ENCODE peak calls at places on chromosomes 4 and X, in nine cellular contexts. H, F, G, V, T, O, M, C and B are unnamed samples.
A peak's percentile ranks its signal among the peaks of the same experiment; 100 is the strongest.

GRCh38 chrX:107450823-107451509 is 1.5 kb downstream of the FRMPD3 start:
- DNase-seq in T (no peak), O (no peak), V (no peak), F (peak; percentile 54), G (peak; percentile 84), M (no peak), H (no peak), C (peak; percentile 65), B (no peak)

GRCh38 chr4:122635205-122635604 is 14.3 kb upstream of the IL21 start:
- DNase-seq in C (no peak), G (no peak), T (no peak), M (no peak), O (no peak), V (no peak), F (no peak), H (peak; percentile 70), B (no peak)

GRCh38 chrX:100089724-100090123 is 320.3 kb downstream of the PCDH19 start:
- DNase-seq in H (no peak), C (no peak), T (no peak), V (no peak), O (no peak), M (no peak), G (no peak), F (no peak), B (no peak)

GRCh38 chrX:136065044-136065671 is 79.9 kb downstream of the SLC9A6 start:
- DNase-seq in V (peak; percentile 17), F (no peak), C (no peak), G (no peak), O (no peak), T (no peak), H (peak; percentile 75), M (peak; percentile 68), B (no peak)

GRCh38 chr4:126790633-126791032 is 842.1 kb upstream of the INTU start:
- DNase-seq in O (no peak), V (no peak), M (no peak), G (no peak), H (no peak), C (no peak), F (no peak), T (no peak), B (no peak)

GRCh38 chr4:183200453-183200852 is 101.4 kb downstream of the WWC2 start:
- DNase-seq in M (no peak), H (peak; percentile 94), G (no peak), F (peak; percentile 35), C (no peak), O (no peak), T (no peak), V (no peak), B (no peak)

GRCh38 chr4:6770581-6771228 is 11.8 kb upstream of the KIAA0232 start:
- DNase-seq in O (no peak), M (no peak), H (no peak), T (no peak), C (no peak), V (no peak), G (no peak), F (no peak), B (no peak)

GRCh38 chrX:92247076-92247475 is 467.9 kb downstream of the PCDH11X start:
- DNase-seq in H (no peak), O (no peak), T (no peak), V (no peak), M (no peak), F (no peak), G (no peak), C (no peak), B (no peak)

GRCh38 chrX:23952984-23953907 is 45.4 kb downstream of the CXorf58 start:
- DNase-seq in M (no peak), C (peak; percentile 50), T (no peak), O (no peak), G (no peak), F (peak; percentile 31), V (peak; percentile 5), H (peak; percentile 7), B (peak; percentile 75)